ENCODE peak calls at places on chromosome 21, in four cellular contexts. H is IMR-90, K is K562, G is GM12878. I is an unnamed sample.

GRCh38 chr21:38848187-38848609 is 42.5 kb downstream of the ETS2 start:
- DNase-seq in H (no peak), K (no peak), G (no peak), I (no peak)

GRCh38 chr21:15682977-15683376 is 46.8 kb upstream of the USP25 start:
- DNase-seq in H (peak; percentile 57), K (no peak), G (no peak), I (peak; percentile 92)

GRCh38 chr21:28150778-28151177 is 841.9 kb downstream of the LTN1 start:
- DNase-seq in H (peak; percentile 73), K (no peak), G (no peak), I (no peak)

GRCh38 chr21:14547834-14548513 is 1.9 kb upstream of the SAMSN1 start:
- DNase-seq in H (no peak), K (no peak), G (no peak), I (no peak)

GRCh38 chr21:43917515-43918384 is 52.7 kb downstream of the AGPAT3 start:
- DNase-seq in H (no peak), K (peak; percentile 53), G (peak; percentile 25), I (no peak)

GRCh38 chr21:25191141-25191540 is 416.1 kb downstream of the MRPL39 start:
- DNase-seq in H (no peak), K (no peak), G (peak; percentile 65), I (no peak)

GRCh38 chr21:43851593-43851992 is 13.4 kb upstream of the AGPAT3 start:
- DNase-seq in H (no peak), K (no peak), G (no peak), I (no peak)

GRCh38 chr21:43361493-43362296 is 65.2 kb downstream of the SIK1 start:
- DNase-seq in H (peak; percentile 79), K (no peak), G (peak; percentile 73), I (peak; percentile 16)

GRCh38 chr21:30979054-30979453 is 59.2 kb downstream of the KRTAP19-8 start:
- DNase-seq in H (no peak), K (no peak), G (no peak), I (no peak)

GRCh38 chr21:43699933-43700599 is 18.9 kb upstream of the PDXK start:
- DNase-seq in H (no peak), K (no peak), G (no peak), I (no peak)

GRCh38 chr21:37912616-37913015 is 3.6 kb downstream of the KCNJ6 start:
- DNase-seq in H (no peak), K (no peak), G (no peak), I (no peak)

DNA sequence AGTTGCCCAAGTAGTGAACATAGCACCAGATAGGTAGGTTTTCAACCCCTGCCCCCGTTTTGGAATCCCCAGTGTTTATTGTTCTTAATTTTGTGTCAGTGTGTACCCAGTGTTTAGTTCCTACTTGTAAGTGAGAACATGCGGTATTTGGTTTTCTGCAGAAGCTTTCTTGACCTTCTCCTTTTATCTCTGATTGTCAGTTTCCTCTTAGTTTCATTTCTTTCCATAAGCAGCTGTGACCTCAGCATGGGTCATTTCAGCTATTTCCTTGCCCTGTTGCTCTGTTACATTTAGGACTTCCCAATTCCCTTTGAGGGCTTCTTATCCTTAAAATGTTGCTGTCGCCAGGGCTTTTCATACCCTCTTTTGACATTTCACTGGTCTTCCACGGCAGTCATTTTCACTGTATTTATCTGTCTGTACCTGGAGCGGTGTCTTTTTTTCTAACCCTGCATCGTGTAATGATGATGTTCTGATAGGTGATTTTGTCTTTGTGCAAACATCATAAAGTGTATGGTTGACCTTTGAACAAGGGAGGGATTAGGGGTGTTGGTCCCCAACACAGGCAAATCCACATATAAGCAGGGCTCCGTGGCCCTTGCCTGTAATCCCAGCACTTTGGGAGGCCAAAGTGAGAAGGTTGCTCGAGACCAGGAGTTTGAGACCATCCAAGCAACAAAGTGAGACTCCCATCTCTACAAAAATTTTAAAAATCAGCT is 15.0 kb downstream of the ITSN1 start:
- DNase-seq in H (peak; percentile 34), K (no peak), G (no peak), I (peak; percentile 91)
- TF ChIP-seq FOS in H (no peak), K (no peak), G (no peak), I (peak; percentile 59)

DNA sequence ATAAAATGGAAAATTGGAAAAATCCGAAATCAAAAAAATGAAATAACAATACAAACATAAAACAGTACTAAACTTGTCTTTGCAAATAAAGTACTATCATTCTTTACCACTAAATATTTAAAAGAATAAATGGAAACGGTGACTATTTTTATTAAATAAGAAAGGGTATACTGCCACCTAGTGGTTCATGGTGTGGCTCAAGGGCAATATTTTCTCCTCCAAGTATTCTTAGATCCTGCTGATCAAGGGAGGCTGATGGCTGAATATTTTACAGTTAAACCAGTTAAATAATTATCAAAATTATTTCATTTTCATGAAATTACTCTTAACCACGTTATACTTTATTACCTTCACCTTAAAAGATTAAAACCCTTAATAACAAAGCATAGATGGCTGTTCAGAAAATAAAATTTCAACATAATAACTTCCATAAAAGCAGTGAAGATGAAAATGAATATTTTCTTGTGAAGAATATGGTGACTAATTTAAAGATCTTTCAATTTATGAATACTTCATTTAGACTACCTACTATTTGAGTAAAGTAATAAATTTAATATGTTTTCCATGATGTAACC is 1793.9 kb downstream of the NCAM2 start:
- DNase-seq in H (peak; percentile 38), K (peak; percentile 37), G (no peak), I (peak; percentile 77)
- TF ChIP-seq FOS in H (no peak), K (no peak), G (no peak), I (no peak)

GRCh38 chr21:36446296-36446695 is 33.6 kb downstream of the CLDN14 start:
- DNase-seq in H (no peak), K (no peak), G (no peak), I (no peak)

GRCh38 chr21:36452281-36452680 is 27.6 kb downstream of the CLDN14 start:
- DNase-seq in H (no peak), K (no peak), G (no peak), I (peak; percentile 36)

GRCh38 chr21:36454079-36454478 is 25.8 kb downstream of the CLDN14 start:
- DNase-seq in H (no peak), K (no peak), G (no peak), I (peak; percentile 87)

GRCh38 chr21:36454706-36455105 is 25.2 kb downstream of the CLDN14 start:
- DNase-seq in H (no peak), K (no peak), G (no peak), I (no peak)

DNA sequence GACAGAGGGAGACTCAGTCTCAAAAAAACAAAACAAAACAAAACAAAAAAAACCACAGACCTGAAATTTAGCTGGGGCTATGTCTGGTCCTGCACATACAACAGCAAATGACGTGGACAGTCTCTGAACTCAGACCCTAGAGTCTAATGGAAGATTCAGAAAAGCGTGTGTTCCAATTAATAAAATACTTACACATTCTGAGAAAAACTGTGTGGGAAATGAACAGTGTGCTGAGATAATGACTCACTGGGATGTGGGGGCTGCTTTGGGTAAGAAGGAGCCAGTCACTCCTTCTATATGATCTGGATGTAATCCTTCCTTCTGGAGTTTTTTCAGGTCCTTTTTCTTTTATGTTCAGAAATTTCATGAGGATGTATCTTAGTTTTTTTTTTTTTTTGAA is 29.4 kb downstream of the CLDN14 start:
- DNase-seq in H (peak; percentile 69), K (no peak), G (no peak), I (peak; percentile 57)
- TF ChIP-seq FOS in H (peak; percentile 67), K (no peak), G (no peak), I (peak; percentile 76)

GRCh38 chr21:45404726-45405270 is at the start of gene COL18A1:
- DNase-seq in H (peak; percentile 42), K (peak; percentile 94), G (no peak), I (peak; percentile 39)
- TF ChIP-seq FOS in H (no peak), K (no peak), G (no peak), I (no peak)

GRCh38 chr21:18877932-18878331 is 474.3 kb upstream of the TMPRSS15 start:
- DNase-seq in H (no peak), K (no peak), G (no peak), I (no peak)
- TF ChIP-seq FOS in H (no peak), K (no peak), G (no peak), I (no peak)

I was measured in endothelial cell of umbilical vein.